ENCODE peak calls at places on chromosomes 1 and 21, in seven cellular contexts. One of them, this sample, is unnamed.

GRCh38 chr1:58293388-58293787 is 253.1 kb downstream of the OMA1 start:
- DNase-seq in thyroid gland: no peak
- DNase-seq in GM23338: no peak
- DNase-seq in stomach: no peak
- DNase-seq in CD8-positive, alpha-beta T cell: no peak
- DNase-seq in kidney epithelial cell: no peak
- DNase-seq in endothelial cell: no peak
- DNase-seq in this sample: no peak

GRCh38 chr1:12167493-12168429 is 970 bp downstream of the TNFRSF1B start:
- DNase-seq in thyroid gland: no peak
- DNase-seq in GM23338: no peak
- DNase-seq in stomach: no peak
- DNase-seq in CD8-positive, alpha-beta T cell: no peak
- DNase-seq in kidney epithelial cell: no peak
- DNase-seq in endothelial cell: no peak
- DNase-seq in this sample: peak

GRCh38 chr1:58402444-58402843 is 144.1 kb downstream of the OMA1 start:
- DNase-seq in thyroid gland: no peak
- DNase-seq in GM23338: no peak
- DNase-seq in stomach: no peak
- DNase-seq in CD8-positive, alpha-beta T cell: no peak
- DNase-seq in kidney epithelial cell: no peak
- DNase-seq in endothelial cell: no peak
- DNase-seq in this sample: no peak

GRCh38 chr1:163337631-163338030 is 15.9 kb downstream of the NUF2 start:
- DNase-seq in thyroid gland: no peak
- DNase-seq in GM23338: no peak
- DNase-seq in stomach: no peak
- DNase-seq in CD8-positive, alpha-beta T cell: no peak
- DNase-seq in kidney epithelial cell: no peak
- DNase-seq in endothelial cell: no peak
- DNase-seq in this sample: no peak

GRCh38 chr1:31152181-31152768 is 86.8 kb upstream of the PUM1 start:
- DNase-seq in thyroid gland: no peak
- DNase-seq in GM23338: no peak
- DNase-seq in stomach: no peak
- DNase-seq in CD8-positive, alpha-beta T cell: no peak
- DNase-seq in kidney epithelial cell: no peak
- DNase-seq in endothelial cell: no peak
- DNase-seq in this sample: no peak

GRCh38 chr1:40663324-40664166 is 1.9 kb downstream of the RIMS3 start:
- DNase-seq in thyroid gland: no peak
- DNase-seq in GM23338: no peak
- DNase-seq in stomach: no peak
- DNase-seq in CD8-positive, alpha-beta T cell: no peak
- DNase-seq in kidney epithelial cell: no peak
- DNase-seq in endothelial cell: no peak
- DNase-seq in this sample: no peak

GRCh38 chr1:196355206-196355786 is 252.9 kb downstream of the KCNT2 start:
- DNase-seq in thyroid gland: peak
- DNase-seq in GM23338: peak
- DNase-seq in stomach: no peak
- DNase-seq in CD8-positive, alpha-beta T cell: no peak
- DNase-seq in kidney epithelial cell: no peak
- DNase-seq in endothelial cell: peak
- DNase-seq in this sample: no peak

GRCh38 chr1:37692834-37693175 is 489 bp downstream of the CDCA8 start:
- DNase-seq in thyroid gland: no peak
- DNase-seq in GM23338: peak
- DNase-seq in stomach: no peak
- DNase-seq in CD8-positive, alpha-beta T cell: peak
- DNase-seq in kidney epithelial cell: no peak
- DNase-seq in endothelial cell: no peak
- DNase-seq in this sample: no peak

GRCh38 chr1:176691251-176692228 is 228.6 kb downstream of the PAPPA2 start:
- DNase-seq in thyroid gland: peak
- DNase-seq in GM23338: peak
- DNase-seq in stomach: no peak
- DNase-seq in CD8-positive, alpha-beta T cell: no peak
- DNase-seq in kidney epithelial cell: peak
- DNase-seq in endothelial cell: peak
- DNase-seq in this sample: peak

GRCh38 chr1:223707270-223708000 is 4.9 kb upstream of the CAPN2 start:
- DNase-seq in thyroid gland: peak
- DNase-seq in GM23338: peak
- DNase-seq in stomach: peak
- DNase-seq in CD8-positive, alpha-beta T cell: no peak
- DNase-seq in kidney epithelial cell: peak
- DNase-seq in endothelial cell: no peak
- DNase-seq in this sample: no peak

GRCh38 chr21:15521644-15522001 is 208.2 kb upstream of the USP25 start:
- DNase-seq in thyroid gland: no peak
- DNase-seq in GM23338: no peak
- DNase-seq in stomach: no peak
- DNase-seq in CD8-positive, alpha-beta T cell: no peak
- DNase-seq in kidney epithelial cell: no peak
- DNase-seq in endothelial cell: no peak
- DNase-seq in this sample: no peak

GRCh38 chr1:34131396-34132160 is 33.5 kb downstream of the CSMD2 start:
- DNase-seq in thyroid gland: no peak
- DNase-seq in GM23338: no peak
- DNase-seq in stomach: no peak
- DNase-seq in CD8-positive, alpha-beta T cell: no peak
- DNase-seq in kidney epithelial cell: no peak
- DNase-seq in endothelial cell: no peak
- DNase-seq in this sample: no peak

GRCh38 chr1:121595089-121595488 is 410.3 kb downstream of the SRGAP2C start:
- DNase-seq in thyroid gland: no peak
- DNase-seq in GM23338: no peak
- DNase-seq in stomach: no peak
- DNase-seq in CD8-positive, alpha-beta T cell: no peak
- DNase-seq in kidney epithelial cell: no peak
- DNase-seq in endothelial cell: no peak
- DNase-seq in this sample: no peak

GRCh38 chr1:88433556-88433955 is 250.5 kb upstream of the PKN2 start:
- DNase-seq in thyroid gland: no peak
- DNase-seq in GM23338: no peak
- DNase-seq in stomach: no peak
- DNase-seq in CD8-positive, alpha-beta T cell: no peak
- DNase-seq in kidney epithelial cell: peak
- DNase-seq in endothelial cell: no peak
- DNase-seq in this sample: no peak

GRCh38 chr1:52193985-52194384 is 52.1 kb downstream of the ZFYVE9 start:
- DNase-seq in thyroid gland: no peak
- DNase-seq in GM23338: no peak
- DNase-seq in stomach: no peak
- DNase-seq in CD8-positive, alpha-beta T cell: no peak
- DNase-seq in kidney epithelial cell: no peak
- DNase-seq in endothelial cell: no peak
- DNase-seq in this sample: no peak

GRCh38 chr1:210397252-210397651 is 68.5 kb downstream of the HHAT start:
- DNase-seq in thyroid gland: no peak
- DNase-seq in GM23338: no peak
- DNase-seq in stomach: no peak
- DNase-seq in CD8-positive, alpha-beta T cell: no peak
- DNase-seq in kidney epithelial cell: no peak
- DNase-seq in endothelial cell: no peak
- DNase-seq in this sample: no peak

GRCh38 chr1:160005070-160005469 is 26.7 kb downstream of the PIGM start:
- DNase-seq in thyroid gland: no peak
- DNase-seq in GM23338: no peak
- DNase-seq in stomach: no peak
- DNase-seq in CD8-positive, alpha-beta T cell: no peak
- DNase-seq in kidney epithelial cell: no peak
- DNase-seq in endothelial cell: no peak
- DNase-seq in this sample: no peak

GRCh38 chr1:223393275-223394214 is at the start of gene CCDC185:
- DNase-seq in thyroid gland: peak
- DNase-seq in GM23338: peak
- DNase-seq in stomach: peak
- DNase-seq in CD8-positive, alpha-beta T cell: no peak
- DNase-seq in kidney epithelial cell: no peak
- DNase-seq in endothelial cell: peak
- DNase-seq in this sample: no peak

GRCh38 chr1:45622267-45622890 is 1.5 kb downstream of the CCDC17 start:
- DNase-seq in thyroid gland: no peak
- DNase-seq in GM23338: no peak
- DNase-seq in stomach: no peak
- DNase-seq in CD8-positive, alpha-beta T cell: no peak
- DNase-seq in kidney epithelial cell: no peak
- DNase-seq in endothelial cell: no peak
- DNase-seq in this sample: no peak

GRCh38 chr1:177209357-177209756 is 38.6 kb downstream of the BRINP2 start:
- DNase-seq in thyroid gland: peak
- DNase-seq in GM23338: no peak
- DNase-seq in stomach: peak
- DNase-seq in CD8-positive, alpha-beta T cell: no peak
- DNase-seq in kidney epithelial cell: peak
- DNase-seq in endothelial cell: no peak
- DNase-seq in this sample: no peak

GRCh38 chr1:4172659-4173599 is 272.9 kb upstream of the C1orf174 start:
- DNase-seq in thyroid gland: no peak
- DNase-seq in GM23338: no peak
- DNase-seq in stomach: peak
- DNase-seq in CD8-positive, alpha-beta T cell: no peak
- DNase-seq in kidney epithelial cell: no peak
- DNase-seq in endothelial cell: no peak
- DNase-seq in this sample: peak

GRCh38 chr21:31777857-31778256 is 45.9 kb upstream of the SCAF4 start:
- DNase-seq in thyroid gland: no peak
- DNase-seq in GM23338: no peak
- DNase-seq in stomach: no peak
- DNase-seq in CD8-positive, alpha-beta T cell: no peak
- DNase-seq in kidney epithelial cell: no peak
- DNase-seq in endothelial cell: no peak
- DNase-seq in this sample: no peak

GRCh38 chr21:31781737-31782136 is 49.8 kb upstream of the SCAF4 start:
- DNase-seq in thyroid gland: peak
- DNase-seq in GM23338: no peak
- DNase-seq in stomach: no peak
- DNase-seq in CD8-positive, alpha-beta T cell: no peak
- DNase-seq in kidney epithelial cell: no peak
- DNase-seq in endothelial cell: no peak
- DNase-seq in this sample: no peak

GRCh38 chr21:31786164-31786920 is 54.4 kb upstream of the SCAF4 start:
- DNase-seq in thyroid gland: peak
- DNase-seq in GM23338: no peak
- DNase-seq in stomach: no peak
- DNase-seq in CD8-positive, alpha-beta T cell: no peak
- DNase-seq in kidney epithelial cell: no peak
- DNase-seq in endothelial cell: no peak
- DNase-seq in this sample: no peak

DNA sequence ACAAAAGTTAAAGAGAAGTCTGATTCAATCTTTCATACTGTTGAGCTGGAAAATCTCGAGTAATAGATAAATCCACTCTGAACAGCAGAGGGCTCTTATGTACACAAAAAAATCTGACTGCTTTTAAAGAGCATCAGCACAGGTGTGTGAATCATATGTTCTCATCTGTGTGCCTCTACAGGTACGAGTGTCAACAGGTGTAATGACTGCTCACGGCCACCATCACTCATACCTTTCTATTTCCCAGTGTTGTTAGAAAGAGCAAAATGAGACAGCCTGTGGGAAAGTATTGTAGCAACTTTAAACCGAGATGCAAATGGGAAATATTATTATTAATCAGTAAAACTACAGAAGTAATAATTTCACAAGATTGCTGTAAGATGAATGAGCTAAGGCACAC is 49.0 kb upstream of the SCAF4 start:
- DNase-seq in thyroid gland: no peak
- DNase-seq in GM23338: peak
- DNase-seq in stomach: no peak
- DNase-seq in CD8-positive, alpha-beta T cell: no peak
- DNase-seq in kidney epithelial cell: no peak
- DNase-seq in endothelial cell: no peak
- DNase-seq in this sample: no peak
- TF ChIP-seq CTCF in thyroid gland: no peak
- TF ChIP-seq CTCF in GM23338: peak
- TF ChIP-seq CTCF in stomach: no peak
- TF ChIP-seq CTCF in CD8-positive, alpha-beta T cell: no peak
- TF ChIP-seq CTCF in kidney epithelial cell: no peak
- TF ChIP-seq CTCF in endothelial cell: no peak
- TF ChIP-seq CTCF in this sample: peak

DNA sequence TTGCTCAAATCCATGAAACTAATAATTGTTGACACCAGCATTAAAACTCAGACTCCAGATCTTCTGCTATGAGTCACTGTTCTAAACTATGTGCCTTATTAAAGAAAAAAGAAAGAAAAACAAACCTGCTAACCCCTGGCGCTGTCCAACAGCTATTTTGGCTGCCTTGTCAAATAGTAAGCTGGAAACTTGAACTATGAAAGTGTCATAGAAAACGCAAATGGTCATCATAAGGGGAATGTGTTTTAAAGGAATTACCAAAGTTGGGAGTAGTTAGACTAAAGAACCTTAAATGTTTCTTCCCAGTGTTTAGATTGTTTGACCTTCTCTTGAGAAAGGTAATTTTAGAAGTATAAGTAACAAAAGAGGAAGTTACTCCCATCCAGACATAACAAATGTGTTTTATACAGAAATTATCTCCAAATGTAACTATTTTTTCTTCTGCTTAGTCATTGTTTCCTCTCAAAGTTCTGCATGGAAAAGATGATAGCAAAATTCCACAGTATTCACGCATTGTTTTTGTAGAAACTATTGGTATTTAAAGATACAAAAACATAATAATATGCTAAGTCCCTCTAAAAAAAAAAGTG is 272.4 kb downstream of the TPR start:
- DNase-seq in thyroid gland: no peak
- DNase-seq in GM23338: no peak
- DNase-seq in stomach: no peak
- DNase-seq in CD8-positive, alpha-beta T cell: no peak
- DNase-seq in kidney epithelial cell: peak
- DNase-seq in endothelial cell: no peak
- DNase-seq in this sample: no peak
- TF ChIP-seq CTCF in thyroid gland: no peak
- TF ChIP-seq CTCF in GM23338: no peak
- TF ChIP-seq CTCF in stomach: no peak
- TF ChIP-seq CTCF in CD8-positive, alpha-beta T cell: no peak
- TF ChIP-seq CTCF in kidney epithelial cell: no peak
- TF ChIP-seq CTCF in endothelial cell: no peak
- TF ChIP-seq CTCF in this sample: no peak

GRCh38 chr1:89630046-89630445 is 2.9 kb upstream of the LRRC8C start:
- DNase-seq in thyroid gland: no peak
- DNase-seq in GM23338: no peak
- DNase-seq in stomach: no peak
- DNase-seq in CD8-positive, alpha-beta T cell: no peak
- DNase-seq in kidney epithelial cell: no peak
- DNase-seq in endothelial cell: no peak
- DNase-seq in this sample: no peak
- TF ChIP-seq CTCF in thyroid gland: no peak
- TF ChIP-seq CTCF in GM23338: no peak
- TF ChIP-seq CTCF in stomach: no peak
- TF ChIP-seq CTCF in CD8-positive, alpha-beta T cell: peak
- TF ChIP-seq CTCF in kidney epithelial cell: no peak
- TF ChIP-seq CTCF in endothelial cell: no peak
- TF ChIP-seq CTCF in this sample: no peak

DNA sequence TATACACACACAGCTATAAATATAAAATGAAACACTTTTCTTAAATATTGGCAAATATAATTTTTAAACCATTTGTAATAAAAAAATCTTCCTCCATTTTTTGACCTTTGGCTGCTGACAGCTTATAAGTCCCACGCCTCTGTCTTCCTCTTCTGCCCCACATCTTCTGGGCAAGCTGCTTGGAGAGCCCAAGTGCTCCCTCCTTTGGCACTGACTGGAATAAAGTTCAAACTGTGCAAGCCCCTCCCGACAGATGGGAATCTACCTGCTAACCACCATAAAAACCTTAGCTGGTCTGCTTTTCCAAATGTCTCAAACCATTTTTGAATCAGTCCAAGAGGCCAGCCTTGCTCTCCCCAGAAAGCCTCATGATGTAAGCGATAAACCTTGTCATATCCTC is 99.7 kb downstream of the SNX7 start:
- DNase-seq in thyroid gland: no peak
- DNase-seq in GM23338: peak
- DNase-seq in stomach: no peak
- DNase-seq in CD8-positive, alpha-beta T cell: no peak
- DNase-seq in kidney epithelial cell: no peak
- DNase-seq in endothelial cell: peak
- DNase-seq in this sample: no peak
- TF ChIP-seq CTCF in thyroid gland: no peak
- TF ChIP-seq CTCF in GM23338: peak
- TF ChIP-seq CTCF in stomach: no peak
- TF ChIP-seq CTCF in CD8-positive, alpha-beta T cell: no peak
- TF ChIP-seq CTCF in kidney epithelial cell: no peak
- TF ChIP-seq CTCF in endothelial cell: no peak
- TF ChIP-seq CTCF in this sample: no peak